ENCODE peak calls at places on chromosomes 16 and 17, in eight cellular contexts. I, P, M, E, D, U, Q and B are unnamed samples.

GRCh38 chr17:15261063-15261817 is 3.9 kb downstream of the PMP22 start:
- DNase-seq in I (no peak), P (peak; percentile 71), M (peak; percentile 87), E (peak; percentile 61), D (peak; percentile 19), U (no peak), Q (peak; percentile 68), B (peak; percentile 72)

GRCh38 chr17:36105718-36106117 is 2.1 kb downstream of the CCL4 start:
- DNase-seq in I (no peak), P (no peak), M (no peak), E (no peak), D (no peak), U (no peak), Q (no peak), B (no peak)

GRCh38 chr16:84068041-84068440 is 25.4 kb upstream of the SLC38A8 start:
- DNase-seq in I (no peak), P (no peak), M (no peak), E (no peak), D (no peak), U (no peak), Q (no peak), B (no peak)

GRCh38 chr17:56144205-56144604 is 9.1 kb upstream of the ANKFN1 start:
- DNase-seq in I (no peak), P (no peak), M (no peak), E (no peak), D (no peak), U (no peak), Q (no peak), B (no peak)

GRCh38 chr17:76734080-76734840 is 2.9 kb downstream of the SRSF2 start:
- DNase-seq in I (no peak), P (no peak), M (no peak), E (peak; percentile 37), D (no peak), U (no peak), Q (no peak), B (no peak)

GRCh38 chr17:56153215-56153614 is at the start of gene ANKFN1:
- DNase-seq in I (no peak), P (no peak), M (no peak), E (no peak), D (no peak), U (no peak), Q (no peak), B (no peak)

GRCh38 chr17:73642659-73643011 is 1.6 kb downstream of the SDK2 start:
- DNase-seq in I (no peak), P (no peak), M (no peak), E (no peak), D (no peak), U (no peak), Q (no peak), B (no peak)

GRCh38 chr16:80060470-80060869 is 459.9 kb upstream of the MAF start:
- DNase-seq in I (no peak), P (no peak), M (no peak), E (no peak), D (no peak), U (no peak), Q (no peak), B (no peak)

GRCh38 chr16:85211247-85211910 is 99.1 kb upstream of the CIBAR2 start:
- DNase-seq in I (no peak), P (peak; percentile 82), M (no peak), E (peak; percentile 9), D (no peak), U (no peak), Q (no peak), B (no peak)

GRCh38 chr17:81959362-81960129 is 1.4 kb downstream of the NOTUM start:
- DNase-seq in I (peak; percentile 90), P (peak; percentile 91), M (peak; percentile 55), E (peak; percentile 48), D (peak; percentile 88), U (peak; percentile 86), Q (peak; percentile 78), B (peak; percentile 75)

GRCh38 chr16:4648917-4649316 is 24.3 kb downstream of the MGRN1 start:
- DNase-seq in I (no peak), P (no peak), M (no peak), E (no peak), D (no peak), U (no peak), Q (no peak), B (no peak)

GRCh38 chr16:50351116-50351515 is 17.7 kb downstream of the BRD7 start:
- DNase-seq in I (no peak), P (no peak), M (no peak), E (no peak), D (no peak), U (no peak), Q (no peak), B (no peak)

GRCh38 chr16:10828851-10829331 is 10.3 kb upstream of the TVP23A start:
- DNase-seq in I (no peak), P (peak; percentile 74), M (no peak), E (peak; percentile 78), D (no peak), U (no peak), Q (peak; percentile 80), B (no peak)

GRCh38 chr17:60372790-60373483 is 19.0 kb downstream of the USP32 start:
- DNase-seq in I (no peak), P (peak; percentile 38), M (peak; percentile 45), E (peak; percentile 83), D (no peak), U (no peak), Q (no peak), B (no peak)